ENCODE peak calls at places on chromosomes 16 and 17, in seven cellular contexts. T is spleen, C is trophoblast cell, I is H1, H is T-helper 1 cell, W is iris pigment epithelial cell, Z is colonic mucosa. F is an unnamed sample.

GRCh38 chr16:25877103-25877502 is 185.3 kb downstream of the HS3ST4 start:
- DNase-seq in Z (no peak), I (no peak), C (no peak), W (no peak), H (no peak), T (no peak), F (no peak)

GRCh38 chr17:29155235-29155965 is 24.8 kb downstream of the MYO18A start:
- DNase-seq in W (peak), C (peak), H (no peak), Z (peak), T (peak), I (no peak), F (no peak)

GRCh38 chr17:67021718-67022450 is 22.5 kb upstream of the CACNG1 start:
- DNase-seq in C (no peak), Z (no peak), T (no peak), I (no peak), W (no peak), H (no peak), F (no peak)

GRCh38 chr16:78837706-78838105 is 738.3 kb downstream of the WWOX start:
- DNase-seq in C (no peak), Z (no peak), W (no peak), I (no peak), T (no peak), H (no peak), F (no peak)

GRCh38 chr17:17603178-17603894 is 11.8 kb upstream of the PEMT start:
- DNase-seq in T (no peak), C (no peak), W (no peak), Z (no peak), I (no peak), H (no peak), F (peak)

GRCh38 chr17:21161498-21162393 is 35.0 kb downstream of the DHRS7B start:
- DNase-seq in Z (no peak), H (no peak), C (no peak), W (peak), I (no peak), T (no peak), F (no peak)

GRCh38 chr17:75518201-75518600 is 1.9 kb downstream of the TSEN54 start:
- DNase-seq in T (no peak), Z (no peak), W (no peak), C (no peak), H (peak), I (no peak), F (no peak)

GRCh38 chr16:84742561-84743200 is 42.9 kb downstream of the USP10 start:
- DNase-seq in T (no peak), I (no peak), C (no peak), H (no peak), W (no peak), Z (no peak), F (no peak)

GRCh38 chr17:1783271-1783670 is 21.4 kb downstream of the SERPINF1 start:
- DNase-seq in W (no peak), H (no peak), C (peak), T (peak), I (no peak), Z (no peak), F (no peak)

GRCh38 chr16:8087597-8088279 is 502.6 kb downstream of the TMEM114 start:
- DNase-seq in C (no peak), T (no peak), W (no peak), H (no peak), I (no peak), Z (no peak), F (no peak)

GRCh38 chr16:77298638-77299360 is 99.6 kb downstream of the SYCE1L start:
- DNase-seq in T (no peak), C (peak), I (no peak), H (no peak), Z (no peak), W (peak), F (no peak)

GRCh38 chr17:77602883-77603640 is 355.4 kb upstream of the TNRC6C start:
- DNase-seq in W (no peak), C (no peak), H (no peak), T (peak), I (no peak), Z (no peak), F (no peak)

GRCh38 chr17:56034120-56034757 is 119.0 kb upstream of the ANKFN1 start:
- DNase-seq in H (no peak), T (no peak), Z (no peak), C (peak), W (no peak), I (no peak), F (no peak)

GRCh38 chr17:33981713-33982601 is 273.1 kb upstream of the CCL2 start:
- DNase-seq in W (no peak), I (no peak), H (no peak), C (no peak), Z (peak), T (no peak), F (peak)

GRCh38 chr17:63358111-63358839 is 87.8 kb downstream of the CYB561 start:
- DNase-seq in W (peak), Z (no peak), T (no peak), H (no peak), C (no peak), I (no peak), F (no peak)